ENCODE peak calls at places on chromosomes 16 and 17, in six cellular contexts. T, G, A, F, R and P are unnamed samples.

GRCh38 chr17:42243493-42243982 is 32.7 kb downstream of the STAT5B start:
- ATAC-seq in T (no peak), F (no peak), R (no peak), G (no peak), A (no peak), P (no peak)

GRCh38 chr17:75842963-75843576 is 1.1 kb downstream of the UNC13D start:
- ATAC-seq in F (no peak), T (no peak), G (peak), A (no peak), R (peak), P (no peak)

GRCh38 chr16:81842564-81843242 is 63.6 kb downstream of the PLCG2 start:
- ATAC-seq in F (no peak), A (no peak), R (no peak), T (no peak), G (no peak), P (no peak)

GRCh38 chr16:88352261-88353200 is 30.2 kb upstream of the ZNF469 start:
- ATAC-seq in G (no peak), T (no peak), F (no peak), R (no peak), A (no peak), P (no peak)

GRCh38 chr16:66695935-66696668 is 441 bp downstream of the CMTM4 start:
- ATAC-seq in R (peak), G (peak), F (peak), A (peak), T (peak), P (no peak)

GRCh38 chr16:29664133-29664912 is 1.3 kb downstream of the SPN start:
- ATAC-seq in A (peak), R (peak), G (peak), F (peak), T (no peak), P (no peak)

GRCh38 chr17:69869667-69870066 is 205.4 kb upstream of the KCNJ16 start:
- ATAC-seq in F (no peak), R (no peak), T (no peak), A (no peak), G (no peak), P (no peak)

GRCh38 chr17:14746784-14747575 is 446.1 kb downstream of the HS3ST3B1 start:
- ATAC-seq in A (no peak), R (no peak), G (no peak), F (no peak), T (no peak), P (no peak)

GRCh38 chr17:43768382-43768781 is 9.8 kb upstream of the SOST start:
- ATAC-seq in G (no peak), R (no peak), F (peak), T (peak), A (no peak), P (peak)

GRCh38 chr16:27319257-27319965 is 5.6 kb downstream of the IL4R start:
- ATAC-seq in T (no peak), F (no peak), A (no peak), G (no peak), R (no peak), P (no peak)

GRCh38 chr17:40462343-40463121 is 19.3 kb downstream of the IGFBP4 start:
- ATAC-seq in T (peak), R (no peak), G (no peak), A (no peak), F (no peak), P (no peak)

GRCh38 chr17:32928527-32929287 is 754 bp downstream of the TMEM98 start:
- ATAC-seq in F (no peak), R (no peak), A (peak), T (peak), G (no peak), P (peak)

GRCh38 chr16:78474762-78475161 is 375.3 kb downstream of the WWOX start:
- ATAC-seq in R (no peak), A (no peak), T (no peak), G (no peak), F (no peak), P (no peak)

GRCh38 chr17:72386619-72387237 is 265.9 kb downstream of the SOX9 start:
- ATAC-seq in T (no peak), G (no peak), R (no peak), F (peak), A (no peak), P (no peak)

GRCh38 chr17:61126476-61127240 is 273.0 kb upstream of the TBX2 start:
- ATAC-seq in R (no peak), G (no peak), F (no peak), A (no peak), T (no peak), P (no peak)

GRCh38 chr17:40597168-40598020 is 32.1 kb upstream of the CCR7 start:
- ATAC-seq in T (no peak), A (no peak), R (peak), F (no peak), G (no peak), P (no peak)

GRCh38 chr17:13320046-13320785 is 281.5 kb downstream of the HS3ST3A1 start:
- ATAC-seq in G (no peak), A (peak), T (no peak), F (no peak), R (no peak), P (peak)

GRCh38 chr17:80805032-80805751 is 186.4 kb upstream of the CHMP6 start:
- ATAC-seq in R (no peak), G (no peak), T (no peak), A (no peak), F (no peak), P (no peak)

GRCh38 chr17:48562934-48563333 is 15.2 kb downstream of the HOXB4 start:
- ATAC-seq in G (no peak), T (no peak), F (no peak), A (no peak), R (no peak), P (no peak)

GRCh38 chr16:83913234-83913633 is 14.3 kb downstream of the MLYCD start:
- ATAC-seq in T (peak), G (no peak), A (peak), F (peak), R (no peak), P (peak)

GRCh38 chr16:25006504-25007055 is 8.6 kb downstream of the ARHGAP17 start:
- ATAC-seq in T (peak), G (no peak), R (no peak), F (peak), A (peak), P (peak)

GRCh38 chr16:75401697-75402096 is 31.6 kb downstream of the CFDP1 start:
- ATAC-seq in R (no peak), A (no peak), F (no peak), G (no peak), T (no peak), P (no peak)

GRCh38 chr17:81228834-81229665 is 6.3 kb upstream of the CEP131 start:
- ATAC-seq in R (no peak), G (no peak), A (no peak), F (peak), T (peak), P (no peak)

GRCh38 chr17:56994009-56994792 is 16.3 kb downstream of the SCPEP1 start:
- ATAC-seq in A (no peak), F (no peak), T (peak), G (no peak), R (no peak), P (no peak)

GRCh38 chr17:9700754-9701476 is 55.6 kb downstream of the USP43 start:
- ATAC-seq in A (no peak), T (no peak), G (no peak), F (no peak), R (no peak), P (no peak)